ENCODE peak calls at places on chromosomes 12 and 14, in ten cellular contexts. Z is GM12878, G is AG04450, T is Calu3, S is colonic mucosa, D is GM20000, B is fibroblast of villous mesenchyme, N is pancreas, H is A549, C is transverse colon. Y is an unnamed sample.

GRCh38 chr12:65524666-65525065 is 246.2 kb downstream of the MSRB3 start:
- DNase-seq in B (peak), D (no peak), H (no peak), G (no peak), S (no peak), T (no peak), Z (no peak), N (no peak), C (no peak), Y (no peak)

GRCh38 chr14:97270308-97270707 is 473.1 kb downstream of the VRK1 start:
- DNase-seq in B (no peak), S (no peak), G (no peak), Z (no peak), H (no peak), D (no peak), N (no peak), C (no peak), T (no peak), Y (no peak)

GRCh38 chr14:95413289-95414215 is 93.8 kb upstream of the CLMN start:
- DNase-seq in D (no peak), S (no peak), T (no peak), N (no peak), C (no peak), Z (no peak), G (no peak), H (no peak), B (no peak), Y (no peak)

GRCh38 chr12:90338365-90338764 is 616.6 kb downstream of the CCER1 start:
- DNase-seq in N (no peak), C (no peak), G (no peak), D (no peak), T (no peak), S (no peak), B (no peak), Z (no peak), H (no peak), Y (no peak)

GRCh38 chr12:94377599-94377998 is 82.1 kb downstream of the CEP83 start:
- DNase-seq in D (no peak), G (no peak), T (no peak), S (no peak), N (no peak), B (no peak), C (no peak), H (no peak), Z (no peak), Y (no peak)

GRCh38 chr14:101022121-101022520 is 118.6 kb upstream of the RTL1 start:
- DNase-seq in C (no peak), Z (no peak), T (no peak), D (no peak), B (peak), H (no peak), N (peak), G (no peak), S (peak), Y (no peak)

GRCh38 chr14:105315211-105315721 is 718 bp downstream of the PACS2 start:
- DNase-seq in C (peak), Z (no peak), S (peak), D (no peak), N (peak), T (peak), G (no peak), B (peak), H (peak), Y (peak)

GRCh38 chr12:86526060-86526595 is 269.9 kb upstream of the MGAT4C start:
- DNase-seq in D (no peak), G (no peak), C (no peak), Z (no peak), S (no peak), T (no peak), B (no peak), H (no peak), N (no peak), Y (no peak)

GRCh38 chr12:5778823-5779222 is 166.2 kb downstream of the ANO2 start:
- DNase-seq in T (no peak), B (no peak), Z (no peak), C (no peak), D (no peak), N (no peak), S (no peak), H (no peak), G (no peak), Y (no peak)

GRCh38 chr14:80364274-80364673 is 153.0 kb upstream of the DIO2 start:
- DNase-seq in D (peak), H (peak), T (no peak), G (no peak), C (no peak), S (no peak), B (peak), Z (no peak), N (no peak), Y (no peak)

GRCh38 chr14:73995977-73996378 is 23.1 kb downstream of the ENTPD5 start:
- DNase-seq in C (peak), T (no peak), D (no peak), Z (no peak), N (no peak), G (no peak), H (no peak), B (no peak), S (peak), Y (no peak)

GRCh38 chr12:52636592-52637258 is 15.3 kb downstream of the KRT2 start:
- DNase-seq in N (no peak), Z (no peak), G (no peak), C (no peak), D (no peak), H (no peak), T (no peak), S (no peak), B (no peak), Y (no peak)

GRCh38 chr14:50804181-50804721 is 26.7 kb downstream of the NIN start:
- DNase-seq in C (no peak), G (no peak), T (no peak), B (peak), D (no peak), N (no peak), S (no peak), H (no peak), Z (no peak), Y (no peak)

GRCh38 chr12:123519151-123520001 is 14.1 kb downstream of the RILPL1 start:
- DNase-seq in T (peak), C (peak), G (no peak), B (peak), N (peak), H (peak), D (no peak), S (no peak), Z (no peak), Y (no peak)

GRCh38 chr12:7602287-7602686 is 63.4 kb downstream of the APOBEC1 start:
- DNase-seq in N (no peak), G (no peak), Z (no peak), C (no peak), T (no peak), B (peak), H (no peak), S (no peak), D (no peak), Y (no peak)

GRCh38 chr14:99570542-99571302 is 33.3 kb downstream of the CCDC85C start:
- DNase-seq in C (no peak), Z (no peak), S (no peak), G (no peak), D (no peak), B (no peak), N (no peak), T (no peak), H (no peak), Y (no peak)

GRCh38 chr12:131916306-131917138 is 12.6 kb upstream of the PUS1 start:
- DNase-seq in B (no peak), N (no peak), G (no peak), Z (no peak), D (no peak), H (no peak), C (no peak), T (no peak), S (no peak), Y (no peak)

GRCh38 chr12:130593056-130593455 is 123.0 kb downstream of the RIMBP2 start:
- DNase-seq in N (no peak), D (no peak), H (no peak), G (no peak), B (no peak), C (no peak), T (no peak), S (no peak), Z (no peak), Y (no peak)

GRCh38 chr14:100117647-100118376 is 41.6 kb downstream of the DEGS2 start:
- DNase-seq in G (no peak), N (no peak), Z (no peak), D (no peak), B (no peak), T (no peak), S (peak), H (no peak), C (peak), Y (no peak)

GRCh38 chr12:94593822-94594442 is 56.4 kb downstream of the TMCC3 start:
- DNase-seq in T (no peak), D (no peak), N (no peak), B (no peak), H (no peak), Z (peak), C (no peak), G (no peak), S (no peak), Y (no peak)

GRCh38 chr14:61140872-61141271 is 140.3 kb downstream of the TMEM30B start:
- DNase-seq in G (peak), N (no peak), S (no peak), B (peak), T (no peak), D (no peak), H (no peak), C (no peak), Z (no peak), Y (no peak)

GRCh38 chr14:85536835-85537195 is 6.9 kb downstream of the FLRT2 start:
- DNase-seq in S (no peak), D (no peak), N (no peak), H (no peak), B (peak), T (no peak), Z (no peak), C (no peak), G (no peak), Y (no peak)

GRCh38 chr12:53115112-53115890 is 12.0 kb downstream of the SOAT2 start:
- DNase-seq in C (no peak), N (no peak), Z (no peak), B (no peak), D (peak), H (no peak), T (no peak), S (no peak), G (no peak), Y (no peak)

GRCh38 chr12:95182868-95183415 is 34.3 kb downstream of the FGD6 start:
- DNase-seq in G (no peak), N (no peak), S (no peak), Z (no peak), B (peak), T (no peak), H (no peak), D (peak), C (no peak), Y (no peak)

GRCh38 chr14:73170686-73171085 is 34.4 kb downstream of the PSEN1 start:
- DNase-seq in S (no peak), C (no peak), N (no peak), D (no peak), H (no peak), Z (no peak), G (no peak), B (no peak), T (no peak), Y (no peak)

GRCh38 chr12:121538699-121539061 is 42.1 kb downstream of the KDM2B start:
- DNase-seq in S (peak), Z (no peak), G (no peak), N (no peak), D (no peak), C (peak), B (no peak), H (peak), T (peak), Y (no peak)

GRCh38 chr12:103698752-103699540 is 111.9 kb downstream of the STAB2 start:
- DNase-seq in S (no peak), C (no peak), H (no peak), B (no peak), T (no peak), N (no peak), G (no peak), Z (peak), D (no peak), Y (no peak)

GRCh38 chr14:85533821-85534271 is 3.9 kb downstream of the FLRT2 start:
- DNase-seq in G (no peak), B (peak), T (no peak), H (peak), Z (no peak), N (peak), S (no peak), C (no peak), D (peak), Y (no peak)

GRCh38 chr12:14664434-14665023 is 31.9 kb downstream of the GUCY2C start:
- DNase-seq in Z (no peak), H (peak), N (no peak), S (peak), C (peak), G (no peak), T (peak), D (peak), B (peak), Y (no peak)

GRCh38 chr12:120495723-120496352 is at the start of gene DYNLL1:
- DNase-seq in T (peak), H (peak), G (peak), D (peak), C (peak), B (peak), Z (peak), S (peak), N (peak), Y (peak)
- TF ChIP-seq CTCF in T (no peak), H (no peak), G (no peak), D (no peak), C (no peak), B (no peak), Z (no peak), S (no peak), N (no peak), Y (no peak)

DNA sequence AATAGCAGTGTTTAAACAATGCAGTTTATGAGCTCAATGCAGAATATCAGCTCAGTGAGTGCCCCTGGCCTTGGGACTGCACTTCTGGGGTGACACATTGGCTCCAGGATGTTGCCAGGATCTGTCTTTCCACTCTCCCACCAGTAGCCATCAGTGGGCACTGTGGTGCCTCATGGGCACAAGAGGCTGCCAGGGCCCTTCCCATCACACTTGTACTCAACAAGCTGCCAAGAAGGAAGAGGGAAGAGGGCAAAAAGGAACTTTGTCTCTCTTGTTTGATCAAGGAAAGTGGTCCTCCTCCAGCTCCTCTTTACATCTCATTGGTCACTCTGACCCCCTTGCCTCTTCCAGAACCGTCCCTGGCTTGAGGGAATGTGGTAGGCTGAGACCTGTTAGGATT is 115.9 kb downstream of the AACS start:
- DNase-seq in H (no peak), D (no peak), N (no peak), S (no peak), G (no peak), B (no peak), T (no peak), C (no peak), Z (no peak), Y (no peak)
- TF ChIP-seq CTCF in H (no peak), D (no peak), N (no peak), S (no peak), G (no peak), B (no peak), T (no peak), C (no peak), Z (no peak), Y (no peak)

GRCh38 chr14:24681056-24681455 is 47.1 kb upstream of the GZMB start:
- DNase-seq in T (no peak), D (no peak), S (no peak), Z (no peak), C (no peak), H (no peak), B (no peak), G (no peak), N (no peak), Y (no peak)

GRCh38 chr14:24677956-24678355 is 44.0 kb upstream of the GZMB start:
- DNase-seq in N (no peak), Z (no peak), S (no peak), T (no peak), H (no peak), D (no peak), G (no peak), B (no peak), C (no peak), Y (no peak)

GRCh38 chr14:24680516-24680915 is 46.5 kb upstream of the GZMB start:
- DNase-seq in C (no peak), Z (no peak), T (no peak), B (no peak), D (no peak), H (no peak), N (no peak), S (no peak), G (no peak), Y (no peak)

GRCh38 chr14:24678801-24679247 is 44.8 kb upstream of the GZMB start:
- DNase-seq in H (peak), D (peak), B (peak), N (peak), G (peak), T (peak), Z (peak), S (peak), C (peak), Y (peak)

DNA sequence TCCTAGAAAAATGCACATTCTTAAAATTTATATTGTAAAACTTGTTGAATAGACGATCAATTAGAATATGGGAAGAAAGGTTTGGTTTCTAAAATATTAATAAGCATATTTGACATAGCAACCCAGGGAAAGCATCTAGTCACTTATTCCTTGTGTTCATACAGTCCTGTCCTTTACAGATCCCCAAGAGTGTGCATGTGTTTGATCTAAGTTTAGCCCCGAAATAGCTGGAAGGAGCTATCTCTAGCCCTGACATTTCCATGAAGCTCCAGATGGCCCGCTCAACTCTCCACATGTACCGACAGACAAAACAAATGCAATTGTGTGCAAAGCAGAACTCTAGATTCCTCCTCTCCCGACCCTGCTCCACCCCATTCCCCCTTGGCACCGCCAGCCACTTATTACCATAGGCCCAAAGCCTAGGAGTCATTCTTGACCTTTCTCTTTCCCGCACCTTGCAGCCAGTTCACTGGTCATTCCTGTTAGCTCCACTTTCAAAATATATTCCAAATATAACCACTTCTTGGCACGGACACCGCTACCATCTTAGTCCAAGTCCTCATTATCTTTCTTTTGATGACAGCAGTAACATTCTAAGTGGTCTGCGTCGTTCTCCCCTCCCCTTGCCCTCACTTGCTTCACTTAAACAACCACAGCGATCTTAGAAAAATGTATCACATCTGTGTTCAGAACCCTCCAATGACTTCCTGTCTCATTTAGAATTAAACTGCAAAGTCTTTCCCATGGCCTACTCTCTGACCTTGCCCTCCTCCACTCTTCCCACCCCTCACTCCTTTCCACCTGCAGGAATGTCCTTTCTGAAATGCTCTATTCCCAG is 45.5 kb upstream of the GZMB start:
- DNase-seq in N (no peak), G (no peak), C (no peak), D (no peak), Z (no peak), S (no peak), B (no peak), T (no peak), H (no peak), Y (no peak)
- TF ChIP-seq CTCF in N (no peak), G (no peak), C (no peak), D (no peak), Z (no peak), S (no peak), B (no peak), T (no peak), H (peak), Y (no peak)

DNA sequence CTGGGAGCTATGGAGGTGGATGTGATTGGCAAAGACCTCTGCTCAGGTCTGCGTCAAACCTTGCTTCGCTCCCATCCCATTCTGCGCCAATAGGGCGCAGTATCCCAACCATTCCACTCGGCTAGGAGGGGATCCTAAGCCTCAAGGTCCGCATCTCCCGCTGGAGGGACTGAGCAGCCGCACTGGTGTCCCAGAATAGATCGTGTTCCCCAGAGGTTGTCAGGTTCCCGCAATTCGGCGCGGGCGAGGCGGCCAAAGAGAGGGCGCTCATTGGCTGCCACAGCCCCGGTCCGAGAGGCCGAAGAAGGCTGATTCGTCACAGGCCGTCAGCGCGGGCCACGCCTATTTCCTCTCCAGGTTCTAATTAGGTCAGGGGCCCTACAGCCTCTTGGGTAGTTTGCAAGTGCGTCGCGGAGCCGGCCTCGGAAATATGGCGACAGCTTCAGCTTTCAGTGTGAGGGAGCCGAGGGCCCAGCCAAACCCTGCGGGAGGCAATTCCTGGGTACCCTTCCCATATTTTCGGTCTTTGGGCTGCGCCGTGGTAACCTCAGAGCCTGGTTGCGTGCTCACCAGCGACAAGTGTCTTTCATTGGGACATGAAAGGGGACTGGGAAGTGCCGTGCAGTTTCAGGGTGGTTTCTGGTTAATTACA is 5.0 kb downstream of the OR10AD1 start:
- DNase-seq in D (peak), Z (peak), N (peak), B (peak), T (peak), G (peak), S (peak), C (peak), H (peak), Y (peak)
- TF ChIP-seq CTCF in D (no peak), Z (no peak), N (no peak), B (no peak), T (no peak), G (peak), S (no peak), C (no peak), H (no peak), Y (no peak)

GRCh38 chr12:84624601-84625000 is 288.0 kb downstream of the SLC6A15 start:
- DNase-seq in N (no peak), H (no peak), T (no peak), C (no peak), S (no peak), G (no peak), D (no peak), B (no peak), Z (no peak), Y (no peak)

GRCh38 chr12:84619053-84619452 is 293.5 kb downstream of the SLC6A15 start:
- DNase-seq in H (peak), N (no peak), D (no peak), C (no peak), B (no peak), T (no peak), Z (no peak), G (no peak), S (no peak), Y (no peak)
- TF ChIP-seq CTCF in H (no peak), N (no peak), D (no peak), C (no peak), B (peak), T (no peak), Z (no peak), G (peak), S (no peak), Y (no peak)